ENCODE peak calls at places on chromosomes 16 and 17, in five cellular contexts. N is H1, B is K562, M is HepG2, E is GM12878. W is an unnamed sample.

GRCh38 chr16:19785512-19786130 is 67.5 kb downstream of the IQCK start:
- DNase-seq in N (no peak), B (no peak), M (peak), E (no peak), W (no peak)

GRCh38 chr16:67399218-67399733 is 6.0 kb upstream of the TPPP3 start:
- DNase-seq in N (peak), B (peak), M (no peak), E (no peak), W (peak)

GRCh38 chr17:8965394-8966168 is at the start of gene PIK3R5:
- DNase-seq in N (peak), B (peak), M (no peak), E (no peak), W (peak)

GRCh38 chr17:72192409-72193192 is 71.8 kb downstream of the SOX9 start:
- DNase-seq in N (no peak), B (no peak), M (no peak), E (no peak), W (no peak)

GRCh38 chr16:23124315-23124714 is 24.9 kb downstream of the USP31 start:
- DNase-seq in N (no peak), B (no peak), M (no peak), E (no peak), W (no peak)

GRCh38 chr17:4948166-4948996 is at the start of gene PFN1:
- DNase-seq in N (no peak), B (peak), M (peak), E (peak), W (peak)

GRCh38 chr17:20313891-20314290 is 153.4 kb downstream of the LGALS9B start:
- DNase-seq in N (no peak), B (no peak), M (no peak), E (no peak), W (no peak)

GRCh38 chr16:76976101-76976500 is 214.9 kb upstream of the MON1B start:
- DNase-seq in N (no peak), B (no peak), M (no peak), E (no peak), W (no peak)

GRCh38 chr17:79788989-79789942 is 7.6 kb downstream of the CBX8 start:
- DNase-seq in N (no peak), B (no peak), M (no peak), E (no peak), W (peak)

GRCh38 chr17:73357318-73357717 is 45.5 kb upstream of the CDC42EP4 start:
- DNase-seq in N (no peak), B (no peak), M (no peak), E (no peak), W (no peak)

GRCh38 chr16:69108905-69109252 is 3.4 kb downstream of the HAS3 start:
- DNase-seq in N (no peak), B (no peak), M (no peak), E (no peak), W (no peak)

GRCh38 chr16:69106491-69107291 is 1.2 kb downstream of the HAS3 start:
- DNase-seq in N (no peak), B (peak), M (no peak), E (no peak), W (peak)

GRCh38 chr16:69109486-69110270 is 4.2 kb downstream of the HAS3 start:
- DNase-seq in N (no peak), B (no peak), M (no peak), E (no peak), W (no peak)

GRCh38 chr16:69107311-69107962 is 2.0 kb downstream of the HAS3 start:
- DNase-seq in N (no peak), B (no peak), M (no peak), E (no peak), W (peak)

GRCh38 chr16:69108069-69108904 is 2.8 kb downstream of the HAS3 start:
- DNase-seq in N (no peak), B (no peak), M (no peak), E (no peak), W (peak)
- TF ChIP-seq CREB1 in N (peak), B (no peak), M (no peak), E (no peak), W (no peak)

GRCh38 chr17:27797390-27798091 is 2.8 kb downstream of the NOS2 start:
- DNase-seq in N (no peak), B (no peak), M (peak), E (no peak), W (peak)

GRCh38 chr17:27792095-27792494 is 8.2 kb downstream of the NOS2 start:
- DNase-seq in N (no peak), B (no peak), M (no peak), E (no peak), W (no peak)

GRCh38 chr17:27788919-27789318 is 11.4 kb downstream of the NOS2 start:
- DNase-seq in N (no peak), B (no peak), M (no peak), E (no peak), W (no peak)

GRCh38 chr17:27793906-27794380 is 6.4 kb downstream of the NOS2 start:
- DNase-seq in N (no peak), B (no peak), M (no peak), E (no peak), W (no peak)

DNA sequence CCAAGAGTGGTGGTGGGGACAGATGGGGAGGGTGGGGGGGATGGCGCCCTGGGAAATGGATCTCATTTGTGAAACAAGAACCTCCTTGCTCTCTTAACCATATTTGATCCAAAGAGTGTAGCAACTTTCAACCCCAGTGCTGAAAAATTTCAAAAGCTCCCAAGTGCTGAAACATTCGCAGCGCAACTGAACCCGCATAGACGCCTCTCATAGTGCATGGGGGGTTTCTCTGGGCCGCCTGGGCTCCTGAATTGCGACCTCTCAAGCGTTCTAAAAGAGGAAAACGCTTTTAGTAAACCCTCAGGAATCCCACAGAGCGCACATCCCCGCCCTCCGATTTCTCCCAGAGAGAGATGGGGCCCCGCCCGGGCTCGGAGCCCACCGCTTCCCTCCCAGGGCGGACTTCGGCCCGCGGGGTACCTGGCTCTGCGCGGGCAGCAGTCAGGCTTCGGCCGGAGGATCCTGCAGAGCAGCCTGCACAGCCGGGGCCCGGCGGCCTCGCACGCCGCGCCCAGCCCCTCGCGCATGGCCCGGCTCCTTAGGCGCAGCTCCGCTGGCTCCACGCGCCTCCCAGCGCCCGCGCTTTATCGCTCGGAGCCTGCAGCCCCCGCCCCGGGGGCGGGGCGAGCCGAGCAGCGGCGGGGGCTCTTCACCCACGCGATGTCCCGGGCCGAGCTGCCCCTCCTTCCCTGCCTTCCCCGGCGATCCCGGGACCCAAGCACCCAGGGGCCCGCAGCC is 7.0 kb downstream of the NOS2 start:
- DNase-seq in N (no peak), B (peak), M (no peak), E (no peak), W (peak)
- H3K4me2 ChIP-seq in N (peak), B (no peak), M (peak), E (peak), W (peak)

DNA sequence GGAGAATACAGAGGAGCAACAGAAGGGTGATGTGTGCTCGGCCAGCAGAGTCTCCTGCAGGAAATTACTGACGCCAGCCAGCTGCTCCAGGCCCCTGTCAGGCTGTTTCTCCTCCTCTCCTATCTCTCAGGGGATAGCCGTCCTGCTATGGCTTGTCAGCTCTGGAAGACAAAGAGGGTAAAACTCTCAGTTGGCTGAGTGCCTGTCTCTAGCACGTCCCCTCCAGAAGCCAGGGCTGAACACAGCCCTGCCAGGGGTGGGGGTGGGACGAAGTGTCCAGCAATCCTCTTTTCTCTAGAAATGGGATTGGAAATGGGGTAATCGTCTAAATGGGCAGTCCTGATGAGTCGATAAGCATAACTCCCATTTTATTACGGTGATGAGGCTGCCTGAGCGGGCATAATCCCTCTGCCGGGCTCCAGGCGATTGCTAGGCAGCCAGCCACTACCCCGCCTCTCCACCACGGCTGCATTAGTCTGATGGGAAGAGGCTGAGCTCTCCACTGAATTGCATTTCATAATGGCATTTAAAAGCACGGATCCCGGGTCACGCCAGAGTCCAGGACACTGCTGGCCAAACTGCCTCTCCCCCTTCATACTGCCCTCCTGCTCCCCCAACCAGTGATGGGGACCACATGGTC is 89.0 kb upstream of the GNAO1 start:
- DNase-seq in N (no peak), B (no peak), M (no peak), E (no peak), W (peak)
- TF ChIP-seq CREB1 in N (no peak), B (no peak), M (no peak), E (no peak), W (no peak)

GRCh38 chr17:82709676-82710498 is 6.6 kb upstream of the FN3KRP start:
- DNase-seq in N (no peak), B (no peak), M (no peak), E (no peak), W (no peak)
- H3K4me2 ChIP-seq in N (no peak), B (no peak), M (peak), E (no peak), W (no peak)

DNA sequence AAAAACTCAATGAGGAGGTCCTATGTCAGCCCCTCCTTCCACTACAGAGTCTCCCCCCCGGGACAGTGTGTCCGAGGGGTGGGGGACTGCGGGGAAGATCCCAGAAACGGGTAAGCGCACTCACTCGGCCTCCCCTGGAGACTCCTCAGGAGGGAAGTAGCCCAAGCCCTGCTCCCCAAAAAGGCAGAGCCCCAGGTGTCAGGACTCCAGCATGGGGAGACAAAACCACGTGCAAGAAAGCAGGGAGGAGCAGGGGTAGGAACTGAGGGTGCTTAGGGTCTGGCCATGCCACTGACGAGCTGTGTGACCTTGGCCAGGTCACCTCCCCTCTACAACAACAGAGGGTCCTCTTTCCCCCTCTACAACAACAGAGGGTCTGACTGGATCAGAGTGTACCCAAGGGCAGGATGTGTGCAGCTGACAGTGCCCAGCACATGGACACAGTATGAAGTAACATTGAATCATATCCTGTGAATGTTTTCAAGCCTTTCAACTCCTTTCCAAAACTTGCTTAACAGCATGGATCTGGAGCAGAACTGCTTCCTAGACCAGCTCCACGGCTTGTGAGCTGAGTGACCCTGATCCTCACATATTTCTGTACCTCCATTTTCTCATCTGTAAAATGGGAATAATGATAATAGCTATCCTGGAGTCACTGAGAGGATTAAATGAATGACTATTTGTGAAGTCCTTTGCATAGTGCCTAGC is 2.1 kb upstream of the NAGS start:
- DNase-seq in N (no peak), B (no peak), M (peak), E (no peak), W (no peak)
- TF ChIP-seq CREB1 in N (no peak), B (no peak), M (peak), E (no peak), W (no peak)

DNA sequence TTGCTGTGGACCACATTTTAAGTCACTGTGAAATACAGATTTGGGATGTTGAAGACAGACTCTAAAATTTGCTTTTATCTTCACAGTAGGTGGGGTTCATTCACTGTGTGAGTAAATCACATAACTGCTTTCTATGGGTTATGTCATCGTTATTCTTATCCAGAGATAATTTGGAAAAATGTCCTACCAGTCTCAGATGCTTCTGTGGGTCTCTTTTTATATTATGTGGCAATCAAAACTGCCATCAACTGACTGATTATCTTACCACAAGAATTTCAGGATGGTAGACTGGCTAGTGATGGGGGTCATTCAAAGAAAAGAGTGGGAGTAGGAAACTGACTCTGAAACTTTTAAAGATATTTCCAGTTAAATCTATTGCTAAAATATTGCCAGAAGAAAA is 3.1 kb downstream of the HSBP1 start:
- DNase-seq in N (no peak), B (no peak), M (no peak), E (no peak), W (no peak)
- H3K4me2 ChIP-seq in N (no peak), B (no peak), M (no peak), E (no peak), W (no peak)

DNA sequence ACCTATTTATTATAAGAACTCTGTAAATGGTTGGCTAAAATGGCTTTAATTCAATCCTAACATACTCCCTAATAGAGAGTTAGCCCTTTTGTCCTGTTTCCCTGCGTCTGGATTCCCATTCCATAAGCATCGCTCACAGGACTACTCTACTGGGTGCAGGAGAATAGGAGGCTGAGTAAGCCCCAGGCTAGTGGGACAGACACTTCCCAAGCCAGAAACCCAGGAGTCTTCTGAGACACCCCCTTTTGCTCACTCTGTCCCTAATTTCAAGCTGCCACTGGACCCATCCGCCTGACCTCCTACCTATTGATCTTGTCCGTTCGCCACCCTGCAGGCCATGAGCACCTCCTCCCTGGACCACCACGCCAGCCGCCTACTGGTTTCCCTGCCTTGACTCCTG is 16.7 kb upstream of the TOB1 start:
- DNase-seq in N (no peak), B (no peak), M (no peak), E (no peak), W (no peak)
- TF ChIP-seq CREB1 in N (no peak), B (no peak), M (no peak), E (no peak), W (no peak)

GRCh38 chr17:16976686-16977550 is 5.0 kb upstream of the TNFRSF13B start:
- DNase-seq in N (no peak), B (no peak), M (no peak), E (no peak), W (no peak)

GRCh38 chr17:16975266-16975651 is 3.3 kb upstream of the TNFRSF13B start:
- DNase-seq in N (no peak), B (no peak), M (no peak), E (peak), W (no peak)

GRCh38 chr17:16974569-16975265 is 2.8 kb upstream of the TNFRSF13B start:
- DNase-seq in N (no peak), B (no peak), M (no peak), E (no peak), W (no peak)

GRCh38 chr17:16977932-16978331 is 6.0 kb upstream of the TNFRSF13B start:
- DNase-seq in N (no peak), B (no peak), M (no peak), E (no peak), W (peak)

GRCh38 chr17:16975744-16976625 is 4.1 kb upstream of the TNFRSF13B start:
- DNase-seq in N (no peak), B (no peak), M (no peak), E (peak), W (no peak)
- H3K4me2 ChIP-seq in N (no peak), B (no peak), M (no peak), E (peak), W (no peak)

GRCh38 chr17:76867578-76868175 is 527 bp upstream of the MGAT5B start:
- DNase-seq in N (no peak), B (no peak), M (no peak), E (no peak), W (peak)

GRCh38 chr17:76869209-76869877 is 1.1 kb downstream of the MGAT5B start:
- DNase-seq in N (no peak), B (no peak), M (no peak), E (no peak), W (peak)

GRCh38 chr17:76866774-76867577 is 1.2 kb upstream of the MGAT5B start:
- DNase-seq in N (no peak), B (no peak), M (no peak), E (no peak), W (no peak)

GRCh38 chr17:76868669-76869208 is 535 bp downstream of the MGAT5B start:
- DNase-seq in N (no peak), B (peak), M (no peak), E (no peak), W (peak)

GRCh38 chr17:76868176-76868668 is at the start of gene MGAT5B:
- DNase-seq in N (peak), B (peak), M (peak), E (no peak), W (peak)
- TF ChIP-seq CREB1 in N (no peak), B (no peak), M (no peak), E (no peak), W (no peak)